ENCODE peak calls at places on chromosomes 1 and 21, in nine cellular contexts. C is progenitor cell of endocrine pancreas, X is ascending aorta, R is cardiac fibroblast, A is B cell, L is heart right ventricle, I is astrocyte, Z is epithelial cell of esophagus, J is WTC11. U is an unnamed sample.

GRCh38 chr1:59484090-59484489 is 187.2 kb downstream of the FGGY start:
- DNase-seq in R (peak; percentile 83), Z (peak; percentile 84), X (no peak), A (no peak), J (no peak), I (peak; percentile 95), C (no peak), L (no peak), U (no peak)

GRCh38 chr21:16072176-16072575 is 342.4 kb downstream of the USP25 start:
- DNase-seq in X (no peak), C (no peak), J (no peak), I (no peak), L (no peak), A (no peak), Z (no peak), R (no peak), U (no peak)

GRCh38 chr1:212317916-212318315 is 32.7 kb downstream of the PPP2R5A start:
- DNase-seq in J (no peak), L (no peak), X (no peak), C (no peak), A (no peak), I (no peak), R (no peak), Z (no peak), U (no peak)

GRCh38 chr1:160954158-160955104 is at the start of gene ITLN2:
- DNase-seq in J (peak; percentile 69), Z (peak; percentile 54), X (no peak), L (no peak), A (peak; percentile 57), C (peak; percentile 34), I (no peak), R (peak; percentile 53), U (no peak)

GRCh38 chr1:11985851-11986250 is 5.6 kb downstream of the MFN2 start:
- DNase-seq in L (no peak), J (no peak), I (peak; percentile 7), Z (no peak), R (peak; percentile 84), C (no peak), X (no peak), A (no peak), U (no peak)

GRCh38 chr1:78254517-78254916 is 208.8 kb downstream of the GIPC2 start:
- DNase-seq in X (no peak), A (no peak), J (no peak), R (peak; percentile 77), Z (peak; percentile 37), I (peak; percentile 86), L (no peak), C (no peak), U (no peak)

GRCh38 chr1:246160398-246160797 is 346.7 kb downstream of the SMYD3 start:
- DNase-seq in J (no peak), Z (no peak), I (no peak), R (no peak), A (no peak), C (no peak), L (no peak), X (no peak), U (no peak)

GRCh38 chr1:47712596-47713299 is 274.9 kb downstream of the FOXD2 start:
- DNase-seq in L (no peak), I (no peak), Z (no peak), X (peak; percentile 51), R (no peak), J (no peak), A (no peak), C (no peak), U (no peak)

GRCh38 chr1:193919827-193920226 is 733.4 kb upstream of the B3GALT2 start:
- DNase-seq in X (no peak), J (no peak), R (no peak), A (no peak), I (peak; percentile 53), L (no peak), C (no peak), Z (no peak), U (no peak)

GRCh38 chr1:27120849-27121248 is 34.1 kb downstream of the SLC9A1 start:
- DNase-seq in X (no peak), A (no peak), L (no peak), J (no peak), R (no peak), C (no peak), Z (no peak), I (no peak), U (no peak)
- TF ChIP-seq CTCF in X (no peak), A (no peak), L (no peak), J (no peak), R (no peak), C (no peak), Z (no peak), I (no peak), U (no peak)

DNA sequence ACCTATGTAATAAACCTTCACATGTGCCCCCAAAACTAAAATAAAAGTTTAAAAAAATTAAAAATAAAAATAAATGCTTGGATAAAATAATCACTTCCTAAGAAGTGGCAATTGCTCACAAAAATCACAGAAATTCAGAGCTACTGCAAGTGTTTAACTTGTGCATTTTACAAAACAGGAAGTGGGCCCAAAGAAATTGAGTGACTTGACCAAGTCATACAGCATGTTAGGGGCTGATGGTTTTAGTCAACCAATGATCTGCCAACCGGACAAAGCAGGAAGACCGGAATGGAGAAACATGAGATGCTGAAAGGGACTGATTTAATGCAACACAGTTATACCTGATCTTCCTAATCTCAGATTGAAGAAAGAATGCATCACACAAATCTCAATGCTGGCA is 96.5 kb downstream of the SMYD2 start:
- DNase-seq in L (no peak), C (no peak), I (no peak), A (no peak), R (no peak), J (no peak), X (no peak), Z (no peak), U (no peak)
- TF ChIP-seq CTCF in L (no peak), C (no peak), I (no peak), A (no peak), R (no peak), J (no peak), X (no peak), Z (no peak), U (no peak)

DNA sequence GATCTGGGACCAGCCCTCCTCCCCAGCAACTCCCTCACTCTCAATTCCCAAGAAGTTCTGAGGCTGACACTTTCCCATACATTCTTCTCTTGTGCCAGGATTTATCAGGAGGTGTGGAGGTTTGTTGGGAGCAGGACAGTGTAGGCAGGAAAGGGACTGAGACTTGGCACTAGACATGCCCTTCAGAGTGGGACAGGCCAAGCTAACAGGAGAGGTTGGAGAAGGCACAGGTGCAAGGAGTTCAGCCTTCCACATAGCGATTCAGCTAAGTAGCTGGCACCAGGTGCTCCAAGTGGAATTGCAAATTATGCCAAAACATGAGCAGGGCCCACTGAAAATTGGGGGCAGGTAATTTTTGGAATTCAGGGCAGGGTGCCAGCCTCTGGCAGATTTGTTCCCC is 83.0 kb upstream of the DUSP10 start:
- DNase-seq in J (no peak), L (no peak), I (no peak), C (no peak), Z (no peak), X (no peak), R (no peak), A (no peak), U (no peak)
- TF ChIP-seq CTCF in J (no peak), L (no peak), I (no peak), C (no peak), Z (no peak), X (no peak), R (no peak), A (no peak), U (no peak)

GRCh38 chr1:146020058-146020738 is 1.3 kb downstream of the HJV start:
- DNase-seq in R (no peak), X (no peak), L (no peak), A (no peak), I (no peak), J (no peak), Z (no peak), C (no peak), U (no peak)
- TF ChIP-seq CTCF in R (no peak), X (no peak), L (no peak), A (no peak), I (no peak), J (no peak), Z (no peak), C (no peak), U (no peak)

DNA sequence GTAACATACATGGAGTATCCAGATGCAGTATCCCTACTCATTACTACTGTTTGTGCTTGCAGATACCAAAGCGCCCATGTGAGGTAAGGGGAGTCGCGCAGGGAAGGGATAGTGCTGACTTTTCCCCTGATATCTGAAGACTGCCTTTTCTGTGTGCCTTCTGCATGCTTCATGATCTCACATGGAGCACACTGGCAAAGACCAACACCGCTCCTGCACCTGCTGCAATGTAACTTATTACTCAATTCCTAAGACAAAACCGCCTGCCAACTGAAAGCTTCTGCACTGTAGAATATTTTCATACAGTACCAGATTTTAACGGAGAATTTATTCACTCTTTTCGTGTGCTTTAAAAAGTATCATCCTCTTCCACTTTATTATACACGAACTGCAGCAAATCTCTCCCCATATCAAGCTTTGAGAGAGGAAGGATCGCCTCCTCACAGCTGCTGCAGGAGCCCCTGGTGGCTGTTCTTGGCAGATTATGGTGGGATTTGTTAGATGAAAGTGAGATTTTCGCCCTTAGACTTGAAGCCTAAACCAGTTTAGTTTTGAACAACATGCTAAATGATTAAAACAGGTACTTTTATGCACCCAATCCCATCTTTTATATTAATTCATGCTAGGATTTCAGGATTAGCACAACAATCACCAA is 99.1 kb downstream of the PTPN14 start:
- DNase-seq in L (no peak), A (no peak), J (no peak), I (no peak), C (no peak), Z (no peak), X (no peak), R (no peak), U (no peak)
- TF ChIP-seq CTCF in L (no peak), A (no peak), J (no peak), I (peak; percentile 19), C (peak; percentile 34), Z (peak; percentile 6), X (no peak), R (peak; percentile 15), U (peak; percentile 50)

DNA sequence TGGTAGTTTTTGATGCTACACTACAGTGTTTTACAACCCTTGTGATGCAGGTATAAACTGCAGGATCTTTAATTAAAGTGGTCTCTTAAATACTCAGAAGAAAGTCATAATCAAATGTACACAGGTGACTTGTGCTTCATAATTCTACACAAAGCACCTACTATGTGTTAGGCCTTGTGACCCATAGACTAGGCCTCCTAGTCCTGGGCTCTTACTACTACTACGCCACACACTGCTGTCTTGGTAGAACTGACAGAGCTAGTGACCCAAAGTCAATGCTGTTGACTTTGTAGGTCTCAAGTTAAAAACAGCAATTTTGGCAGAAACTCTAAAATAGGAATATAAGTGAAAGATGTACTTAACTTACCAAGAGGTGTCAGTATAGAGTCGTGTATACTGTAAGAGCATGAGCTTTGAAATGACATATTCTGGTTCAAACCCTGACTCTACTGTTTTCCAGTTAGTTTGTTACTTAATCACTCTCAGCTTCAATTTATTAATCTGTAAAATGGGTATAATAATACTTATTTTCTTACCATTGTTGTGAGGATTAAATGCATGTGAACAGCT is 48.6 kb upstream of the LMO4 start:
- DNase-seq in R (peak; percentile 42), X (no peak), Z (no peak), L (no peak), C (no peak), I (peak; percentile 14), A (no peak), J (no peak), U (no peak)
- TF ChIP-seq CTCF in R (no peak), X (no peak), Z (peak; percentile 7), L (no peak), C (no peak), I (no peak), A (no peak), J (no peak), U (peak; percentile 34)

U was measured in type B pancreatic cell.